ENCODE peak calls at places on chromosomes 16 and 17, in six cellular contexts. O is heart left ventricle; A is thoracic aorta; U is CD8-positive, alpha-beta T cell; T is cardiac muscle cell; C is breast epithelium. P is an unnamed sample. For H3K4me1, the result is how much of the 10 kb centered on the place peaks cover.

GRCh38 chr16:70476272-70477020 is 22.1 kb downstream of the FCSK start:
- DNase-seq in O (no peak), A (no peak), U (no peak), T (peak), C (no peak), P (peak)

GRCh38 chr16:75114179-75114945 is 2.2 kb downstream of the LDHD start:
- DNase-seq in O (no peak), A (no peak), U (no peak), T (no peak), C (no peak), P (no peak)

GRCh38 chr16:85364323-85365040 is 248.6 kb upstream of the GSE1 start:
- DNase-seq in O (no peak), A (no peak), U (no peak), T (no peak), C (no peak), P (peak)

GRCh38 chr16:12350945-12351344 is 374.4 kb downstream of the SNX29 start:
- DNase-seq in O (no peak), A (no peak), U (no peak), T (no peak), C (no peak), P (no peak)

GRCh38 chr17:17416400-17417360 is 60.1 kb upstream of the MED9 start:
- DNase-seq in O (no peak), A (no peak), U (peak), T (peak), C (no peak), P (peak)

GRCh38 chr17:19409509-19409908 is 1.5 kb upstream of the RNF112 start:
- DNase-seq in O (no peak), A (no peak), U (no peak), T (peak), C (no peak), P (no peak)

GRCh38 chr16:23711785-23712184 is 1.2 kb downstream of the ERN2 start:
- DNase-seq in O (no peak), A (no peak), U (no peak), T (no peak), C (no peak), P (no peak)

GRCh38 chr16:27847030-27847550 is 216.4 kb downstream of the GSG1L start:
- DNase-seq in O (no peak), A (no peak), U (no peak), T (peak), C (no peak), P (no peak)

GRCh38 chr17:79739148-79740062 is 8.7 kb downstream of the ENPP7 start:
- DNase-seq in O (no peak), A (no peak), U (peak), T (no peak), C (peak), P (no peak)

GRCh38 chr17:59425085-59425901 is 93.8 kb downstream of the YPEL2 start:
- DNase-seq in O (peak), A (no peak), U (no peak), T (peak), C (no peak), P (peak)

GRCh38 chr16:86396318-86396882 is 113.9 kb upstream of the FOXF1 start:
- DNase-seq in O (no peak), A (no peak), U (no peak), T (peak), C (no peak), P (no peak)

GRCh38 chr17:47304191-47304590 is 19.6 kb upstream of the EFCAB13 start:
- DNase-seq in O (no peak), A (no peak), U (no peak), T (no peak), C (no peak), P (no peak)

GRCh38 chr17:70327723-70328122 is 158.4 kb downstream of the KCNJ2 start:
- DNase-seq in O (no peak), A (no peak), U (no peak), T (no peak), C (no peak), P (no peak)

GRCh38 chr16:80580109-80580832 is 39.5 kb downstream of the DYNLRB2 start:
- DNase-seq in O (no peak), A (no peak), U (peak), T (peak), C (no peak), P (no peak)

GRCh38 chr17:75241143-75241430 is 20.3 kb downstream of the GGA3 start:
- DNase-seq in O (no peak), A (no peak), U (no peak), T (peak), C (no peak), P (no peak)

GRCh38 chr16:52548261-52549010 is 1.5 kb upstream of the TOX3 start:
- DNase-seq in O (no peak), A (no peak), U (no peak), T (no peak), C (no peak), P (no peak)

GRCh38 chr17:65099941-65100315 is 37.2 kb upstream of the RGS9 start:
- DNase-seq in O (no peak), A (peak), U (peak), T (peak), C (peak), P (peak)

GRCh38 chr17:80471922-80472321 is 4.5 kb downstream of the NPTX1 start:
- DNase-seq in O (no peak), A (no peak), U (no peak), T (no peak), C (no peak), P (no peak)

GRCh38 chr17:44922746-44923470 is 7.6 kb upstream of the GFAP start:
- DNase-seq in O (no peak), A (no peak), U (no peak), T (no peak), C (no peak), P (no peak)

GRCh38 chr17:27538156-27538955 is 82.1 kb downstream of the KSR1 start:
- DNase-seq in O (no peak), A (no peak), U (no peak), T (no peak), C (no peak), P (no peak)

GRCh38 chr16:12439443-12440232 is 364.0 kb downstream of the CPPED1 start:
- DNase-seq in O (no peak), A (no peak), U (no peak), T (no peak), C (no peak), P (no peak)

GRCh38 chr17:78547035-78547434 is 30.2 kb downstream of the DNAH17 start:
- DNase-seq in O (no peak), A (no peak), U (no peak), T (no peak), C (no peak), P (no peak)

GRCh38 chr16:78478267-78478821 is 378.9 kb downstream of the WWOX start:
- DNase-seq in O (peak), A (no peak), U (no peak), T (no peak), C (no peak), P (peak)

GRCh38 chr17:50035930-50036329 is 20.0 kb upstream of the ITGA3 start:
- DNase-seq in O (no peak), A (no peak), U (no peak), T (no peak), C (no peak), P (no peak)

DNA sequence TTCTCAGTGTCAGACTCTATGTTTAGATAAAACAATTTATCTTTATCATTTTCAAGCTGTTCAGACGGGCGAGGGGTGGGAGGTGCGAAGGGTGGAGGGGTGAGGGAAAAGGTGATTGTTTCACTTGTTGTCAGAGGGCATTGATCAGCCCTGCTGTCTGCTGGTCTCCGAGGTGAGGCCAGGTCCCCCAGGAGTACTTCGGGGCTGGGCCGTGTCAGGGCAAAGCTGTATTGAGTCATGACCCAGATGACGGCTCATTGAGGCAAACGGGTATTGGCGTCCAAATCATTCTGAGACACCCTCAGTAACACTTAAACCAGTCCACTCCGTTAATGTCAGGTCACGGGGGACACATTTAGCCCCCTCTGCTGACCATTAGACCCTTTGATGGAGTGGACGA is 502.0 kb upstream of the ZFHX3 start:
- DNase-seq in O (no peak), A (no peak), U (no peak), T (no peak), C (no peak), P (no peak)
- H3K4me1 ChIP-seq in O (under half), A (under half), U (under half), T (under half), C (under half), P (under half)

GRCh38 chr17:48420823-48421222 is 9.2 kb downstream of the SKAP1 start:
- DNase-seq in O (no peak), A (no peak), U (no peak), T (no peak), C (no peak), P (no peak)
- H3K4me1 ChIP-seq in O (under half), A (under half), U (half or more), T (under half), C (under half), P (under half)

DNA sequence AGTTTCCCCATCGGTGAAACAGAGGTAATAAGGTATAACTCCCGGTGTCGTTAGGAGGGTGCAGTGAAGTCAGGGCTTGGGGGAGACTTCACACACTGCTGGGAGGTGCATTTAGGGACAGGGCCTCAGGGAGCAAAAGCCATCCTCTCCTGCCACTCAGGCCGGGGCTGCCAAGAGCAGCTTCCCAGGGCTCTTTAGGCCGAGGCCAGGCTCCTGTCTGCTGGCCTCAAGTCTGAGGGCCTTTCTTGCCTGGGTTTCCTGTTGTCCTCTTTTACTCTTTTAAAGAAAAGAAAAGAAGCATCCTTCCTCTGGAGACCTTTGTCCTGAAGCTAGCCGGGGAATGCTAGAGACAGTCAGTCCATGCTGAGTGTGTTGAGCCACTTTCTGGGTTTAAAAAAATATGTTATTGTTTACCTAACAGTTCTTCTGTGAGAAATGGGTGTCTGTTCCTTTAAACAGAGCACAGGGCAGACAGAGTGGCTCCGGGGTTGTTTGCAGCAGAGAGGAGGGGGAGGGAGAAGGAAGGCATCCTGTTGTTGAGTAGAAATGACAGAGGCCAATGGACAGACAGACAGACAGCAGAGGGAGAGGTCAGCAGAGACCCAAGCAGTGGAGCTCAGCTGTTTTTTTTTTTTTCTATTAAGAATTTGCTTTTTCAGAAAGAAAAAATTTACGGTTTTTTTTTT is 79.1 kb downstream of the C17orf67 start:
- DNase-seq in O (no peak), A (no peak), U (no peak), T (peak), C (no peak), P (peak)
- H3K4me1 ChIP-seq in O (under half), A (under half), U (under half), T (under half), C (under half), P (half or more)

GRCh38 chr17:81863123-81863675 is 2.9 kb upstream of the P4HB start:
- DNase-seq in O (no peak), A (no peak), U (no peak), T (peak), C (no peak), P (no peak)
- H3K4me1 ChIP-seq in O (under half), A (under half), U (under half), T (under half), C (under half), P (under half)

DNA sequence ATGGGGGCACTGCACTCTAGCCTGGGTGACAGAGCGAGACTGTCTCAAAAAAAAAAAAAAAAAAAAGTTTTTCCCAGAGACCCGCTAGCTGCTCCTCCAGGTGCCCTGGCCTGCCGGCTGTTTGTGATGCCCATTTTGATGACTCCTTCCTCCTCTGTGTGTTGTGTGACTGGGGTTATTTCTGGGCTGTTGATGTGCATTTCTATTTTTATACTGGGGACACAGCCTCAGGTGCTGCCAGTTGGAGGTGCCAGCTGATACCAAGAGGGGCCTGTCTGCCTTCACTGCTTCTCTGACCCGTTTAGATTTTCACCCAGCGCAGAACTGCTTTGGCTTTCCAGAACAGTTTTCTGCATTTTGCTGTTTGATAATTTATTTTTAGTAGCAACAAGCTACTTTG is 6.6 kb downstream of the PLA2G15 start:
- DNase-seq in O (peak), A (no peak), U (no peak), T (no peak), C (no peak), P (no peak)
- H3K4me1 ChIP-seq in O (under half), A (under half), U (under half), T (under half), C (under half), P (under half)

GRCh38 chr17:67568961-67569360 is 148.8 kb upstream of the NOL11 start:
- DNase-seq in O (no peak), A (no peak), U (no peak), T (no peak), C (no peak), P (no peak)
- H3K4me1 ChIP-seq in O (under half), A (under half), U (under half), T (under half), C (under half), P (under half)

P was measured in SJSA1.